ENCODE peak calls at places on chromosomes 6 and 20, in seven cellular contexts. O is dermis microvascular lymphatic vessel endothelial cell, M is renal cortical epithelial cell, N is tibial nerve, B is fibroblast of lung, C is endothelial cell, K is posterior cingulate gyrus. I is an unnamed sample.
A peak's percentile ranks its signal among the peaks of the same experiment; 100 is the strongest.

GRCh38 chr6:168179133-168179532 is 100.1 kb upstream of the FRMD1 start:
- DNase-seq in M (no peak), N (no peak), K (no peak), C (no peak), B (no peak), O (no peak), I (no peak)

GRCh38 chr20:4998160-4998651 is 3.1 kb downstream of the SLC23A2 start:
- DNase-seq in M (no peak), K (peak; percentile 33), C (no peak), N (no peak), O (no peak), B (no peak), I (no peak)

GRCh38 chr20:61525781-61526431 is 273.8 kb downstream of the CDH4 start:
- DNase-seq in O (no peak), C (peak; percentile 27), M (no peak), B (peak; percentile 25), N (no peak), K (peak; percentile 76), I (no peak)

GRCh38 chr6:169993861-169994481 is 242.5 kb downstream of the ERMARD start:
- DNase-seq in N (no peak), C (no peak), B (no peak), O (no peak), K (peak; percentile 63), M (no peak), I (no peak)

GRCh38 chr20:19658137-19658536 is 99.9 kb upstream of the RIN2 start:
- DNase-seq in B (no peak), K (no peak), N (no peak), C (no peak), M (no peak), O (no peak), I (no peak)

GRCh38 chr6:136930528-136930927 is 8.4 kb downstream of the SLC35D3 start:
- DNase-seq in C (no peak), K (no peak), O (no peak), B (peak; percentile 3), M (no peak), N (no peak), I (no peak)

GRCh38 chr20:63129991-63130653 is 85.8 kb downstream of the YTHDF1 start:
- DNase-seq in O (peak; percentile 94), C (no peak), B (no peak), M (no peak), N (no peak), K (peak; percentile 57), I (no peak)

GRCh38 chr6:157269261-157269794 is 54.0 kb downstream of the TMEM242 start:
- DNase-seq in O (peak; percentile 74), K (peak; percentile 87), M (peak; percentile 69), N (peak; percentile 31), B (peak; percentile 64), C (peak; percentile 36), I (no peak)

GRCh38 chr6:114282268-114282667 is 60.6 kb downstream of the HS3ST5 start:
- DNase-seq in M (no peak), C (no peak), K (no peak), B (no peak), O (no peak), N (no peak), I (no peak)

GRCh38 chr6:55902796-55903195 is 27.4 kb upstream of the BMP5 start:
- DNase-seq in B (peak; percentile 30), M (no peak), C (no peak), N (no peak), O (no peak), K (no peak), I (no peak)

GRCh38 chr6:137403855-137404254 is 90.3 kb downstream of the OLIG3 start:
- DNase-seq in N (no peak), M (no peak), B (no peak), O (no peak), K (no peak), C (no peak), I (no peak)

GRCh38 chr20:47952165-47952564 is 166.9 kb upstream of the SULF2 start:
- DNase-seq in M (no peak), C (no peak), B (no peak), O (no peak), K (peak; percentile 70), N (no peak), I (no peak)

GRCh38 chr6:112773217-112773616 is 426.1 kb downstream of the RFPL4B start:
- DNase-seq in O (no peak), K (no peak), C (no peak), M (no peak), N (no peak), B (peak; percentile 80), I (no peak)

GRCh38 chr6:155495011-155495768 is 39.6 kb upstream of the NOX3 start:
- DNase-seq in B (peak; percentile 75), M (peak; percentile 46), C (peak; percentile 25), N (peak; percentile 25), O (no peak), K (peak; percentile 82), I (peak; percentile 7)

GRCh38 chr6:11754625-11755289 is 23.8 kb downstream of the ADTRP start:
- DNase-seq in K (no peak), O (no peak), M (peak; percentile 73), C (no peak), B (peak; percentile 65), N (no peak), I (no peak)

I was measured in gastrocnemius medialis.